ENCODE peak calls at places on chromosomes 7 and 10, in four cellular contexts. F is WTC11, I is GM12878, Q is K562. Z is an unnamed sample.

GRCh38 chr7:22814261-22815208 is 8.1 kb downstream of the TOMM7 start:
- DNase-seq in F (no peak), I (no peak), Q (no peak), Z (peak)

GRCh38 chr10:18325410-18325809 is 185.2 kb downstream of the CACNB2 start:
- DNase-seq in Q (no peak), F (no peak), I (no peak), Z (no peak)

GRCh38 chr7:88437132-88437531 is 130.4 kb upstream of the STEAP4 start:
- DNase-seq in F (no peak), I (no peak), Q (no peak), Z (no peak)

GRCh38 chr10:6292741-6293151 is 90.0 kb downstream of the PFKFB3 start:
- DNase-seq in I (no peak), Q (no peak), F (no peak), Z (no peak)

GRCh38 chr7:111756687-111757178 is 194.4 kb upstream of the IMMP2L start:
- DNase-seq in F (peak), Q (no peak), I (no peak), Z (no peak)

GRCh38 chr7:1252543-1253090 is 19.9 kb downstream of the UNCX start:
- DNase-seq in Q (no peak), F (no peak), I (no peak), Z (no peak)

GRCh38 chr10:117555017-117555416 is 12.5 kb downstream of the EMX2 start:
- DNase-seq in Q (no peak), I (no peak), F (no peak), Z (no peak)

GRCh38 chr10:106396192-106396591 is 768.3 kb downstream of the SORCS1 start:
- DNase-seq in F (no peak), I (no peak), Q (no peak), Z (no peak)

GRCh38 chr7:51009716-51010496 is 227.2 kb upstream of the GRB10 start:
- DNase-seq in F (no peak), I (no peak), Q (no peak), Z (peak)

GRCh38 chr7:121643320-121643719 is 229.6 kb upstream of the PTPRZ1 start:
- DNase-seq in F (no peak), I (no peak), Q (no peak), Z (no peak)

GRCh38 chr7:130222-130572 is 62.2 kb upstream of the FAM20C start:
- DNase-seq in Q (no peak), F (no peak), I (no peak), Z (no peak)

GRCh38 chr7:20260219-20260618 is 43.0 kb upstream of the MACC1 start:
- DNase-seq in Q (no peak), I (no peak), F (no peak), Z (no peak)

GRCh38 chr7:142461437-142461836 is 203.6 kb upstream of the PRSS58 start:
- DNase-seq in Q (no peak), I (no peak), F (no peak), Z (no peak)

GRCh38 chr7:6395898-6396582 is 51.7 kb downstream of the DAGLB start:
- DNase-seq in Q (no peak), I (no peak), F (no peak), Z (no peak)

GRCh38 chr10:104337985-104338735 is at the start of gene ITPRIP:
- DNase-seq in F (peak), I (no peak), Q (peak), Z (peak)

GRCh38 chr7:35280854-35281253 is 27.0 kb upstream of the TBX20 start:
- DNase-seq in Q (no peak), F (no peak), I (no peak), Z (no peak)

GRCh38 chr7:69813637-69814240 is 215.5 kb downstream of the AUTS2 start:
- DNase-seq in Q (no peak), I (no peak), F (no peak), Z (no peak)

GRCh38 chr7:121504478-121504877 is 108.4 kb upstream of the FAM3C start:
- DNase-seq in I (no peak), Q (no peak), F (no peak), Z (no peak)

GRCh38 chr7:116340201-116340847 is 130.0 kb downstream of the TES start:
- DNase-seq in I (no peak), F (no peak), Q (no peak), Z (no peak)

GRCh38 chr10:72831696-72832355 is 61.7 kb upstream of the OIT3 start:
- DNase-seq in I (no peak), F (no peak), Q (no peak), Z (no peak)

GRCh38 chr10:97640868-97641811 is 669 bp downstream of the PI4K2A start:
- DNase-seq in Q (peak), I (no peak), F (peak), Z (no peak)

GRCh38 chr7:101163281-101164070 is 1.9 kb downstream of the VGF start:
- DNase-seq in I (no peak), F (peak), Q (peak), Z (no peak)

GRCh38 chr10:34628174-34628802 is 186.8 kb downstream of the PARD3 start:
- DNase-seq in Q (peak), F (no peak), I (no peak), Z (peak)

GRCh38 chr10:95242581-95243317 is 48.1 kb downstream of the PDLIM1 start:
- DNase-seq in Q (no peak), I (no peak), F (peak), Z (peak)

GRCh38 chr10:76080406-76080805 is 649.0 kb downstream of the LRMDA start:
- DNase-seq in I (no peak), F (no peak), Q (no peak), Z (no peak)

GRCh38 chr10:110269641-110270318 is 34.9 kb downstream of the SMNDC1 start:
- DNase-seq in F (no peak), Q (no peak), I (no peak), Z (peak)

GRCh38 chr7:124762611-124763143 is 2.9 kb downstream of the GPR37 start:
- DNase-seq in F (no peak), Q (no peak), I (no peak), Z (peak)

GRCh38 chr7:84195295-84196006 is 862 bp upstream of the SEMA3A start:
- DNase-seq in Q (no peak), I (no peak), F (no peak), Z (no peak)

GRCh38 chr7:47581442-47581820 is 480 bp downstream of the TNS3 start:
- DNase-seq in I (no peak), Q (no peak), F (peak), Z (no peak)

GRCh38 chr7:142376356-142376997 is 118.6 kb upstream of the PRSS58 start:
- DNase-seq in F (no peak), Q (no peak), I (no peak), Z (no peak)

DNA sequence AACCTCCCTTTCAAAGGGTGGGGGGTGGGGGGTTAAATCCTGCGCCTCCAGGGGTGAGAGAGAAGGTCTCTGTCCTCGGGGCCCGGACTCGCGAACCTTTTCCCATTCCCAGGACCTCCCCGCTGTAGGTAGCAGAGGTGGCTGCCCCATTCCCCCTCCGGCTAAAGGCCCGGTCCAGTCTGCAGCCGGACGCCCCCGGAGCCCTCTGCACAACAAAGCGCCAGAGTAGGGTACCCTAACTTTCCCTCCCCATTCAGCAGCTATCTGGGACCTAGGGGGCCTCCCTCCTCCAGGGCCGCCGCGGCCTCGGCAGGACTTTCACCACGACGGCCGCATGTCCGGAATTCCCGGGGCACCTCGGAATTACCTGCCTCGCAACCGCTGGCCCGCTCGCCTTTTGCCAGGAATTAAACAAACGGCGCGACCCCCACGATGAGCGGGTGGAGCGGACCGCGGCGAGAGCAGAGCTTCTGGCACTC is 1.7 kb downstream of the CDK6 start:
- DNase-seq in Q (peak), F (no peak), I (no peak), Z (no peak)
- TF ChIP-seq TCF7 in Q (no peak), F (no peak), I (no peak), Z (no peak)

GRCh38 chr10:31739759-31740158 is 188.9 kb downstream of the ARHGAP12 start:
- DNase-seq in F (no peak), Q (no peak), I (no peak), Z (no peak)
- TF ChIP-seq TCF7 in F (no peak), Q (no peak), I (no peak), Z (no peak)

DNA sequence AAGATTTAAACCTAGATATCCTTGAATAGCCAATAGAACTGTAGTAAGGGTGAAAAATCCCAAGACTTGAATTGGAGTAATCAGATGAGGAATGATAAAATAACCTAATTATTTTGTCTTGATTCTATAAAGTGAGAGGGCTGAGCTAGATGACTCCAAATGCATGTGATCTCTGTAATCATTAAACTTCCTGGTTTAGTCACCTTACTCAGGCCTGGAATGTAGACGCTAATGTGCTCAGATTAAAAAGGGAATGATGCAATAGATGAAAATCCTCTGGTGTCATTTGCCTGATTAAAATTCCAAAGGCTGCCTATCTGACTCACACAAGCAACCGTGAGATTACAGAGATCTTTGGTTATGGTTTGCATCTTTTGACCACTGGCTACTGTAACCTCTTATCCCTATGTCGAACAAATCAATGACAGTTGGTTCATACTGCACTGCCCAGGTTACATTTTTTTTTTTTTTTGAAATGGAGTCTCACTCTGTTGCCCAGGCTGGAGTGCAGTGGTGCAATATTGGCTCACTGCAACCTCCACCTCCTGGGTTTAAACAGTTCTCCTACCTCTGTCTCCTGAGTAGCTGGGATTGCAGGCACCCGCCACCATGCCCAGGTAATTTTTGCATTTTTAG is 2.9 kb upstream of the HKDC1 start:
- DNase-seq in F (no peak), I (no peak), Q (no peak), Z (peak)
- TF ChIP-seq TCF7 in F (no peak), I (no peak), Q (no peak), Z (no peak)

GRCh38 chr10:100370976-100371706 is 24.1 kb downstream of the SCD start:
- DNase-seq in Q (peak), F (peak), I (peak), Z (peak)
- TF ChIP-seq TCF7 in Q (peak), F (no peak), I (no peak), Z (no peak)

GRCh38 chr7:91553410-91553895 is 289.2 kb downstream of the FZD1 start:
- DNase-seq in Q (no peak), F (no peak), I (no peak), Z (peak)

GRCh38 chr7:91554893-91555292 is 290.7 kb downstream of the FZD1 start:
- DNase-seq in I (no peak), Q (peak), F (no peak), Z (no peak)

GRCh38 chr7:91556239-91556638 is 292.0 kb downstream of the FZD1 start:
- DNase-seq in Q (no peak), F (no peak), I (no peak), Z (no peak)

GRCh38 chr7:91550931-91551330 is 286.7 kb downstream of the FZD1 start:
- DNase-seq in I (no peak), Q (no peak), F (no peak), Z (no peak)

GRCh38 chr7:91551377-91552175 is 287.3 kb downstream of the FZD1 start:
- DNase-seq in I (no peak), Q (no peak), F (no peak), Z (no peak)
- TF ChIP-seq TCF7 in I (no peak), Q (no peak), F (no peak), Z (no peak)

GRCh38 chr7:30285067-30285530 is 702 bp downstream of the ZNRF2 start:
- DNase-seq in I (no peak), Q (peak), F (peak), Z (no peak)
- TF ChIP-seq TCF7 in I (no peak), Q (no peak), F (no peak), Z (no peak)

GRCh38 chr7:28700084-28700483 is 258.0 kb downstream of the TRIL start:
- DNase-seq in F (no peak), Q (no peak), I (no peak), Z (no peak)
- TF ChIP-seq TCF7 in F (no peak), Q (no peak), I (no peak), Z (no peak)

GRCh38 chr10:48231178-48231577 is 43.3 kb downstream of the FRMPD2 start:
- DNase-seq in F (no peak), I (peak), Q (no peak), Z (no peak)
- TF ChIP-seq TCF7 in F (no peak), I (no peak), Q (no peak), Z (no peak)

GRCh38 chr7:140616328-140616727 is 24.3 kb downstream of the DENND2A start:
- DNase-seq in Q (no peak), F (no peak), I (no peak), Z (no peak)

GRCh38 chr7:140607441-140607989 is 33.1 kb downstream of the DENND2A start:
- DNase-seq in F (no peak), Q (no peak), I (no peak), Z (no peak)

GRCh38 chr7:140610204-140611165 is 30.1 kb downstream of the DENND2A start:
- DNase-seq in Q (no peak), I (no peak), F (no peak), Z (no peak)

GRCh38 chr7:140609646-140610045 is 31.0 kb downstream of the DENND2A start:
- DNase-seq in Q (no peak), I (no peak), F (no peak), Z (no peak)

GRCh38 chr7:140611641-140612040 is 29.0 kb downstream of the DENND2A start:
- DNase-seq in F (no peak), Q (no peak), I (no peak), Z (no peak)
- TF ChIP-seq TCF7 in F (no peak), Q (no peak), I (no peak), Z (no peak)

DNA sequence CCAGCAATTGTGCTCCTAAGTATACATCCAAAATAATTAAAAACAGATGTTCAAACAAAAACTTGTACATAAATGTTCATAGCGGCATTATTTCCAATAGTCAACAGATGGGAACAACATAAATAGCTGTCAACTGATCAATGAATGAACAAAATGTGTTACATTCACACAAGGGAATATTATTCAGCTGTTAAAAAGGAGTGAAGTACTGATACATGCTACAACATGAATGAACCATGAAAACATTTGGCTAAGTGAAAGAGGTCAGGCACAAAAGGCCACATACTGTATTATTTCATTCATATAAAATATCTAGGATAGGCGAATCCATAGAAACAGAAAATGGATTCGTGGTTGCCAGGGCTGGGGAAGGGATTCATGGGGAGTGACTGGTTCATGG is 109.1 kb downstream of the CDH23 start:
- DNase-seq in F (no peak), Q (no peak), I (no peak), Z (no peak)
- TF ChIP-seq TCF7 in F (no peak), Q (no peak), I (no peak), Z (no peak)